ENCODE peak calls at places on chromosomes 4 and X, in five cellular contexts. X is ovary, S is GF-D8, P is MM.1S, B is aorta. C is an unnamed sample.

GRCh38 chr4:106914223-106914622 is 121.9 kb downstream of the DKK2 start:
- DNase-seq in S (no peak), X (peak; percentile 70), P (no peak), B (no peak), C (no peak)

GRCh38 chr4:25061602-25062001 is 30.9 kb upstream of the LGI2 start:
- DNase-seq in X (no peak), P (no peak), B (no peak), S (no peak), C (no peak)

GRCh38 chrX:100731441-100732281 is at the start of gene SYTL4:
- DNase-seq in B (peak; percentile 55), S (no peak), X (peak; percentile 70), P (no peak), C (no peak)

GRCh38 chrX:63913719-63914118 is 128.7 kb upstream of the ARHGEF9 start:
- DNase-seq in B (no peak), X (no peak), P (no peak), S (no peak), C (no peak)

GRCh38 chrX:3037218-3037617 is 4.1 kb upstream of the ARSF start:
- DNase-seq in S (no peak), B (no peak), X (no peak), P (no peak), C (no peak)

GRCh38 chr4:153274967-153275366 is 69.5 kb upstream of the MND1 start:
- DNase-seq in P (no peak), X (no peak), S (no peak), B (no peak), C (no peak)

GRCh38 chr4:112031712-112032328 is 113.4 kb upstream of the FAM241A start:
- DNase-seq in P (peak; percentile 57), B (no peak), X (no peak), S (no peak), C (no peak)

GRCh38 chr4:7491915-7492314 is 57.2 kb upstream of the PSAPL1 start:
- DNase-seq in P (no peak), B (no peak), S (no peak), X (no peak), C (no peak)

GRCh38 chr4:188299161-188299560 is 159.9 kb downstream of the TRIML1 start:
- DNase-seq in S (no peak), X (no peak), B (no peak), P (no peak), C (no peak)

GRCh38 chr4:56804551-56804950 is 16.9 kb downstream of the SPINK2 start:
- DNase-seq in S (peak; percentile 88), B (no peak), X (no peak), P (peak; percentile 43), C (no peak)

GRCh38 chr4:128354205-128354821 is 66.7 kb upstream of the PGRMC2 start:
- DNase-seq in X (no peak), S (no peak), P (no peak), B (peak; percentile 49), C (no peak)

GRCh38 chrX:134173541-134174272 is 63.3 kb upstream of the CCDC160 start:
- DNase-seq in B (no peak), X (no peak), S (no peak), P (no peak), C (no peak)

GRCh38 chrX:154819771-154820341 is 14.6 kb upstream of the MPP1 start:
- DNase-seq in B (no peak), P (no peak), X (no peak), S (no peak), C (no peak)

GRCh38 chrX:135522132-135522530 is 1.7 kb downstream of the INTS6L start:
- DNase-seq in P (no peak), X (no peak), B (no peak), S (no peak), C (no peak)

C was measured in hippocampal formation.